ENCODE peak calls at places on chromosomes 1 and 21, in nine cellular contexts. One of them, this sample, is unnamed.

GRCh38 chr1:112064344-112064743 is 74.9 kb upstream of the KCND3 start:
- DNase-seq in LoVo: no peak
- DNase-seq in T-helper 1 cell: no peak
- DNase-seq in mesothelial cell of epicardium: no peak
- DNase-seq in NCI-H1694: no peak
- DNase-seq in SK-MEL-5: no peak
- DNase-seq in CD8-positive, alpha-beta T cell: no peak
- DNase-seq in HAP-1: no peak
- DNase-seq in SHP77: no peak
- DNase-seq in this sample: no peak

GRCh38 chr1:31013187-31013864 is 52.2 kb downstream of the PUM1 start:
- DNase-seq in LoVo: no peak
- DNase-seq in T-helper 1 cell: no peak
- DNase-seq in mesothelial cell of epicardium: no peak
- DNase-seq in NCI-H1694: no peak
- DNase-seq in SK-MEL-5: no peak
- DNase-seq in CD8-positive, alpha-beta T cell: no peak
- DNase-seq in HAP-1: no peak
- DNase-seq in SHP77: no peak
- DNase-seq in this sample: no peak

GRCh38 chr1:220458936-220459335 is 69.0 kb upstream of the MARK1 start:
- DNase-seq in LoVo: no peak
- DNase-seq in T-helper 1 cell: no peak
- DNase-seq in mesothelial cell of epicardium: no peak
- DNase-seq in NCI-H1694: no peak
- DNase-seq in SK-MEL-5: peak
- DNase-seq in CD8-positive, alpha-beta T cell: no peak
- DNase-seq in HAP-1: no peak
- DNase-seq in SHP77: no peak
- DNase-seq in this sample: no peak

GRCh38 chr1:232579958-232580705 is 49.8 kb downstream of the SIPA1L2 start:
- DNase-seq in LoVo: no peak
- DNase-seq in T-helper 1 cell: no peak
- DNase-seq in mesothelial cell of epicardium: no peak
- DNase-seq in NCI-H1694: no peak
- DNase-seq in SK-MEL-5: no peak
- DNase-seq in CD8-positive, alpha-beta T cell: no peak
- DNase-seq in HAP-1: peak
- DNase-seq in SHP77: no peak
- DNase-seq in this sample: no peak

GRCh38 chr1:42926235-42926869 is 32.3 kb downstream of the SLC2A1 start:
- DNase-seq in LoVo: no peak
- DNase-seq in T-helper 1 cell: no peak
- DNase-seq in mesothelial cell of epicardium: no peak
- DNase-seq in NCI-H1694: no peak
- DNase-seq in SK-MEL-5: no peak
- DNase-seq in CD8-positive, alpha-beta T cell: no peak
- DNase-seq in HAP-1: no peak
- DNase-seq in SHP77: no peak
- DNase-seq in this sample: no peak

GRCh38 chr1:247243738-247244137 is 12.1 kb upstream of the VN1R5 start:
- DNase-seq in LoVo: no peak
- DNase-seq in T-helper 1 cell: no peak
- DNase-seq in mesothelial cell of epicardium: no peak
- DNase-seq in NCI-H1694: no peak
- DNase-seq in SK-MEL-5: no peak
- DNase-seq in CD8-positive, alpha-beta T cell: no peak
- DNase-seq in HAP-1: no peak
- DNase-seq in SHP77: no peak
- DNase-seq in this sample: no peak

GRCh38 chr21:35611752-35612151 is 448.6 kb downstream of the SETD4 start:
- DNase-seq in LoVo: no peak
- DNase-seq in T-helper 1 cell: no peak
- DNase-seq in mesothelial cell of epicardium: no peak
- DNase-seq in NCI-H1694: no peak
- DNase-seq in SK-MEL-5: peak
- DNase-seq in CD8-positive, alpha-beta T cell: no peak
- DNase-seq in HAP-1: no peak
- DNase-seq in SHP77: no peak
- DNase-seq in this sample: no peak

GRCh38 chr1:6800728-6801127 is 15.5 kb downstream of the CAMTA1 start:
- DNase-seq in LoVo: no peak
- DNase-seq in T-helper 1 cell: no peak
- DNase-seq in mesothelial cell of epicardium: no peak
- DNase-seq in NCI-H1694: no peak
- DNase-seq in SK-MEL-5: no peak
- DNase-seq in CD8-positive, alpha-beta T cell: no peak
- DNase-seq in HAP-1: no peak
- DNase-seq in SHP77: no peak
- DNase-seq in this sample: no peak

GRCh38 chr1:8315573-8316475 is 2.1 kb upstream of the SLC45A1 start:
- DNase-seq in LoVo: no peak
- DNase-seq in T-helper 1 cell: no peak
- DNase-seq in mesothelial cell of epicardium: no peak
- DNase-seq in NCI-H1694: no peak
- DNase-seq in SK-MEL-5: peak
- DNase-seq in CD8-positive, alpha-beta T cell: no peak
- DNase-seq in HAP-1: no peak
- DNase-seq in SHP77: no peak
- DNase-seq in this sample: no peak

GRCh38 chr1:160971618-160972056 is 17.0 kb upstream of the ITLN2 start:
- DNase-seq in LoVo: no peak
- DNase-seq in T-helper 1 cell: no peak
- DNase-seq in mesothelial cell of epicardium: no peak
- DNase-seq in NCI-H1694: no peak
- DNase-seq in SK-MEL-5: no peak
- DNase-seq in CD8-positive, alpha-beta T cell: no peak
- DNase-seq in HAP-1: peak
- DNase-seq in SHP77: no peak
- DNase-seq in this sample: no peak

GRCh38 chr1:151993084-151993733 is 450 bp downstream of the S100A10 start:
- DNase-seq in LoVo: no peak
- DNase-seq in T-helper 1 cell: no peak
- DNase-seq in mesothelial cell of epicardium: no peak
- DNase-seq in NCI-H1694: no peak
- DNase-seq in SK-MEL-5: no peak
- DNase-seq in CD8-positive, alpha-beta T cell: peak
- DNase-seq in HAP-1: peak
- DNase-seq in SHP77: no peak
- DNase-seq in this sample: peak

GRCh38 chr1:51693420-51694144 is 76.7 kb downstream of the OSBPL9 start:
- DNase-seq in LoVo: peak
- DNase-seq in T-helper 1 cell: no peak
- DNase-seq in mesothelial cell of epicardium: no peak
- DNase-seq in NCI-H1694: no peak
- DNase-seq in SK-MEL-5: no peak
- DNase-seq in CD8-positive, alpha-beta T cell: no peak
- DNase-seq in HAP-1: no peak
- DNase-seq in SHP77: no peak
- DNase-seq in this sample: no peak